ENCODE peak calls at places on chromosome 18, in eight cellular contexts. One of them, this sample, is unnamed.

GRCh38 chr18:13412017-13412416 is 193.5 kb downstream of the LDLRAD4 start:
- DNase-seq in GM23248: no peak
- DNase-seq in GF-D8: no peak
- DNase-seq in right lobe of liver: no peak
- DNase-seq in cardiac muscle cell: no peak
- DNase-seq in AG09309: no peak
- DNase-seq in fibroblast of the aortic adventitia: no peak
- DNase-seq in GM12892: no peak
- DNase-seq in this sample: no peak

GRCh38 chr18:68991281-68991680 is 193.4 kb downstream of the CCDC102B start:
- DNase-seq in GM23248: peak
- DNase-seq in GF-D8: no peak
- DNase-seq in right lobe of liver: no peak
- DNase-seq in cardiac muscle cell: no peak
- DNase-seq in AG09309: peak
- DNase-seq in fibroblast of the aortic adventitia: peak
- DNase-seq in GM12892: no peak
- DNase-seq in this sample: no peak

GRCh38 chr18:57768557-57769326 is 34.4 kb downstream of the ATP8B1 start:
- DNase-seq in GM23248: peak
- DNase-seq in GF-D8: no peak
- DNase-seq in right lobe of liver: no peak
- DNase-seq in cardiac muscle cell: no peak
- DNase-seq in AG09309: peak
- DNase-seq in fibroblast of the aortic adventitia: peak
- DNase-seq in GM12892: no peak
- DNase-seq in this sample: no peak

GRCh38 chr18:79799619-79800352 is 2.0 kb downstream of the KCNG2 start:
- DNase-seq in GM23248: no peak
- DNase-seq in GF-D8: no peak
- DNase-seq in right lobe of liver: no peak
- DNase-seq in cardiac muscle cell: no peak
- DNase-seq in AG09309: no peak
- DNase-seq in fibroblast of the aortic adventitia: no peak
- DNase-seq in GM12892: no peak
- DNase-seq in this sample: no peak

GRCh38 chr18:38931754-38932050 is 1366.1 kb upstream of the CELF4 start:
- DNase-seq in GM23248: no peak
- DNase-seq in GF-D8: no peak
- DNase-seq in right lobe of liver: no peak
- DNase-seq in cardiac muscle cell: no peak
- DNase-seq in AG09309: no peak
- DNase-seq in fibroblast of the aortic adventitia: no peak
- DNase-seq in GM12892: no peak
- DNase-seq in this sample: no peak

GRCh38 chr18:61851940-61852451 is 40.8 kb downstream of the RNF152 start:
- DNase-seq in GM23248: peak
- DNase-seq in GF-D8: no peak
- DNase-seq in right lobe of liver: no peak
- DNase-seq in cardiac muscle cell: no peak
- DNase-seq in AG09309: peak
- DNase-seq in fibroblast of the aortic adventitia: peak
- DNase-seq in GM12892: no peak
- DNase-seq in this sample: no peak

GRCh38 chr18:24195296-24196053 is 56.6 kb downstream of the CABYR start:
- DNase-seq in GM23248: no peak
- DNase-seq in GF-D8: no peak
- DNase-seq in right lobe of liver: no peak
- DNase-seq in cardiac muscle cell: no peak
- DNase-seq in AG09309: no peak
- DNase-seq in fibroblast of the aortic adventitia: no peak
- DNase-seq in GM12892: no peak
- DNase-seq in this sample: no peak

GRCh38 chr18:62660741-62661140 is 54.6 kb upstream of the PHLPP1 start:
- DNase-seq in GM23248: peak
- DNase-seq in GF-D8: no peak
- DNase-seq in right lobe of liver: no peak
- DNase-seq in cardiac muscle cell: no peak
- DNase-seq in AG09309: no peak
- DNase-seq in fibroblast of the aortic adventitia: no peak
- DNase-seq in GM12892: no peak
- DNase-seq in this sample: no peak

GRCh38 chr18:22865354-22866116 is 67.6 kb upstream of the RBBP8 start:
- DNase-seq in GM23248: no peak
- DNase-seq in GF-D8: no peak
- DNase-seq in right lobe of liver: no peak
- DNase-seq in cardiac muscle cell: no peak
- DNase-seq in AG09309: no peak
- DNase-seq in fibroblast of the aortic adventitia: no peak
- DNase-seq in GM12892: no peak
- DNase-seq in this sample: no peak

GRCh38 chr18:13377496-13377895 is 158.9 kb downstream of the LDLRAD4 start:
- DNase-seq in GM23248: no peak
- DNase-seq in GF-D8: no peak
- DNase-seq in right lobe of liver: no peak
- DNase-seq in cardiac muscle cell: no peak
- DNase-seq in AG09309: no peak
- DNase-seq in fibroblast of the aortic adventitia: no peak
- DNase-seq in GM12892: no peak
- DNase-seq in this sample: no peak

GRCh38 chr18:8721716-8722115 is 16.4 kb downstream of the MTCL1 start:
- DNase-seq in GM23248: peak
- DNase-seq in GF-D8: no peak
- DNase-seq in right lobe of liver: no peak
- DNase-seq in cardiac muscle cell: no peak
- DNase-seq in AG09309: no peak
- DNase-seq in fibroblast of the aortic adventitia: peak
- DNase-seq in GM12892: no peak
- DNase-seq in this sample: no peak

GRCh38 chr18:58788971-58789797 is 75.5 kb upstream of the ZNF532 start:
- DNase-seq in GM23248: peak
- DNase-seq in GF-D8: no peak
- DNase-seq in right lobe of liver: no peak
- DNase-seq in cardiac muscle cell: no peak
- DNase-seq in AG09309: no peak
- DNase-seq in fibroblast of the aortic adventitia: peak
- DNase-seq in GM12892: no peak
- DNase-seq in this sample: no peak

GRCh38 chr18:74692367-74693013 is 94.8 kb downstream of the ZNF407 start:
- DNase-seq in GM23248: no peak
- DNase-seq in GF-D8: no peak
- DNase-seq in right lobe of liver: no peak
- DNase-seq in cardiac muscle cell: no peak
- DNase-seq in AG09309: no peak
- DNase-seq in fibroblast of the aortic adventitia: no peak
- DNase-seq in GM12892: no peak
- DNase-seq in this sample: no peak

GRCh38 chr18:61579581-61579980 is 246.4 kb downstream of the CDH20 start:
- DNase-seq in GM23248: peak
- DNase-seq in GF-D8: no peak
- DNase-seq in right lobe of liver: no peak
- DNase-seq in cardiac muscle cell: no peak
- DNase-seq in AG09309: no peak
- DNase-seq in fibroblast of the aortic adventitia: no peak
- DNase-seq in GM12892: no peak
- DNase-seq in this sample: no peak

This sample was measured in glutamatergic neuron.